ENCODE peak calls at places on chromosomes 11 and 22, in seven cellular contexts. O is OCI-LY7; B is endodermal cell; U is mesendoderm; E is left lung; A is cardiac muscle cell; H is CD8-positive, alpha-beta T cell. P is an unnamed sample.

GRCh38 chr22:21837184-21837979 is 30.1 kb downstream of the MAPK1 start:
- DNase-seq in O (no peak), A (peak; percentile 77), U (peak; percentile 89), E (no peak), H (no peak), B (no peak), P (peak; percentile 46)

GRCh38 chr11:96214745-96215093 is 128.3 kb downstream of the MAML2 start:
- DNase-seq in A (no peak), H (no peak), E (no peak), B (no peak), U (no peak), O (no peak), P (no peak)

GRCh38 chr11:35116762-35117588 is 22.0 kb upstream of the CD44 start:
- DNase-seq in E (no peak), B (no peak), O (no peak), H (no peak), U (no peak), A (peak; percentile 50), P (peak; percentile 23)

GRCh38 chr11:125263268-125263790 is 98.8 kb downstream of the PKNOX2 start:
- DNase-seq in U (peak; percentile 100), E (no peak), A (peak; percentile 99), B (peak; percentile 95), H (no peak), O (no peak), P (peak; percentile 91)

GRCh38 chr11:117589024-117589423 is 208.0 kb downstream of the DSCAML1 start:
- DNase-seq in A (no peak), B (no peak), E (no peak), O (no peak), H (no peak), U (no peak), P (no peak)

GRCh38 chr22:44880588-44881245 is 128.3 kb downstream of the ARHGAP8 start:
- DNase-seq in U (no peak), E (no peak), O (no peak), H (no peak), B (peak; percentile 39), A (no peak), P (no peak)

GRCh38 chr11:77093056-77093891 is 9.4 kb upstream of the OMP start:
- DNase-seq in U (no peak), H (no peak), B (no peak), O (no peak), A (no peak), E (peak; percentile 75), P (no peak)

GRCh38 chr11:39374963-39375698 is 2084.3 kb downstream of the LRRC4C start:
- DNase-seq in O (peak; percentile 22), B (no peak), A (peak; percentile 12), H (no peak), U (peak; percentile 20), E (no peak), P (peak; percentile 58)

GRCh38 chr11:111454561-111455192 is 57.5 kb downstream of the BTG4 start:
- DNase-seq in H (no peak), B (peak; percentile 96), E (no peak), A (peak; percentile 67), O (peak; percentile 60), U (peak; percentile 76), P (peak; percentile 78)

DNA sequence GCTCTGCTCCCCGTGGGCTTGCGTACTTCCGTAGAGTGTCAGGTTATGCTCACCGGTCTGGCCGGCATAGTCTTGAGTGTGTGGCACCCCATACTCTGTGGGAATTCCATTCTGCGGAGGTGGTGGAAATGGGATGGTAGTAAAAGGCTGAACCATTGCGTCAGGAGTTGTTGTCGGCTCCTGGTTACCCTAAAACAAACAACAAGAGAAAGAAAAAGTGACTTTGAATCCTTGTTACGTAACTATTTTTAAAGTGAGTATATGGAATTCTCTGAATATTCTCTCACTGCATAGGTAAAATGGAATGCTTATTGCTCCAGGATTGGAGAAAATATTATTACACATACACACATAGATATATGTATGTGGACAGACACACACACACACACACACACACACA is 92.1 kb downstream of the APOL5 start:
- DNase-seq in B (no peak), H (no peak), U (no peak), E (no peak), O (no peak), A (no peak), P (no peak)
- H3K36me3 ChIP-seq in B (peaks cover 67% of the 10 kb centered on the region), H (no peaks in the 10 kb centered on the region), U (no peaks in the 10 kb centered on the region), E (no peaks in the 10 kb centered on the region), O (peaks cover 76% of the 10 kb centered on the region), A (peaks cover 37% of the 10 kb centered on the region), P (no peaks in the 10 kb centered on the region)

DNA sequence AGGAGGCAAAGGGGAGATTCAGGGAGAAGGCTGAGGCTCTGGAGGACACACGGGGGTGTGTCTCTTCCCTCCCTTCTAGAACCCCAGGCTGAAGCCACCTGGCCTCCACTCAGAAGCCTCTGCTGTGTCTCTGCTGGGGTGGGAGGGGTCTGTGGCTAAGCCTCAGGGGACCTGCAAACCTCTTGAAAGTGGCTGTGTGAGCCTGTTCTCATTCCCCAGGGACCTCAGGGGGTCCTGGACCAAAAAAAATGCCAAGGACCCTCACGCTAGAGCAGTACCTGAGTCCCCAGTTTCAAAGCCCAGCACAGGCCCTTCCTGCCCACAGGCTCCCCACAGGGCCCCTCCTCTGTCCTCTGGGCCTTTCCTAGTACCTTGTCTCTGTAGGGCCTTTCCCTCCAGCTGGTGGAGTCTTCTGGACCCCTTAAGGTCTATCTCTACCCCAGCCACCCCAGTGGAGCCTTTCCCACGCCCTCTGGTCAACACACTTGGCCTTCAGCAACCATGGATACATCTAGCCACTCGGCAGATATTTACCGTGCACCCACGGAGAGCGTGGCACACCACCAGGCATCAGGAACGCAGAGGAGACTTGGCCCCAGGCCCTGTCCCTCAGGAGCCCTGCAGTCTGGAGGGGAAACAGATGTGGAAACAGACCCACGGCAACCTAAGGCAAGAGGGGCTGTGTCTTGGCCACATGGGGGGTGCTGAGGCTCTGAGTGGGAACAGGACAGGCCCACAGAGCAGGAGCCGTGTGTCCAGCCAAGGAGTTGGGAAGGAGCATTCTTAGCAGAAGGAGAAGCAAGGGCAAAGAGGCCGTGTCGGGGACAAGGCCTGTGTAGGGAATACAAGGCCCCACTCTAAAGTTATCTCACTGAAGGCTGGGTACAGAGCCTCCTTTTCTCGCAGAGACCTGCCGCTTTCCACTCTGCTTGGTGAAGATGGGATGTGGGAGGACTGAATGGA is 18.5 kb downstream of the PLA2G6 start:
- DNase-seq in U (no peak), A (no peak), H (no peak), E (no peak), B (no peak), O (peak; percentile 63), P (no peak)
- H3K36me3 ChIP-seq in U (no peaks in the 10 kb centered on the region), A (no peaks in the 10 kb centered on the region), H (peaks cover 5% of the 10 kb centered on the region), E (no peaks in the 10 kb centered on the region), B (peaks cover 16% of the 10 kb centered on the region), O (peaks cover 7% of the 10 kb centered on the region), P (no peaks in the 10 kb centered on the region)

GRCh38 chr11:73976451-73977151 is 6.0 kb downstream of the UCP2 start:
- DNase-seq in A (no peak), H (no peak), O (no peak), E (no peak), B (no peak), U (no peak), P (no peak)
- H3K36me3 ChIP-seq in A (peaks cover 7% of the 10 kb centered on the region), H (peaks cover 58% of the 10 kb centered on the region), O (peaks cover 87% of the 10 kb centered on the region), E (no peaks in the 10 kb centered on the region), B (peaks cover 68% of the 10 kb centered on the region), U (peaks cover 22% of the 10 kb centered on the region), P (no peaks in the 10 kb centered on the region)

GRCh38 chr22:42601879-42602465 is 12.7 kb downstream of the POLDIP3 start:
- DNase-seq in E (no peak), A (no peak), H (no peak), B (no peak), O (no peak), U (no peak), P (no peak)
- H3K36me3 ChIP-seq in E (no peaks in the 10 kb centered on the region), A (peaks cover 37% of the 10 kb centered on the region), H (peaks cover 43% of the 10 kb centered on the region), B (peaks cover 77% of the 10 kb centered on the region), O (peaks cover 99% of the 10 kb centered on the region), U (peaks cover 16% of the 10 kb centered on the region), P (no peaks in the 10 kb centered on the region)

DNA sequence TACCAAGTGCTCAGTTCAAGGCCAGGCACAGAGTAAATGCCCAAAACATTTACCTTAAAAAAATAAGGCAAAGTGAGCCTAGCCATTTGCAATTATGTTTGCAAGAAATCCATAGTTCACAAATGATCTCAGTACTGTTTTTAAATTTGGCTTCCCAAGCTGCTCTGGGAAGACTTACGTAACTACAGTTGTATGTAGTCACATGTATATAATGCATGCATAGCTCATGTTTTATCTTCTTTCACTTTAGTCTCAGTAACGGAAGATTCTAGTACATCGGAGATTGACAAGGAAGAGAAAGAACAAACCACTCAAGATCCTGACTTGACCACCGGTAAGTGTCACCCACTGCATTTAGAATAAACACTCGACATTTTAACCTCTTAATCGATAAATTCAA is 18.2 kb upstream of the JHY start:
- DNase-seq in O (no peak), A (peak; percentile 8), E (no peak), U (no peak), B (no peak), H (no peak), P (no peak)
- H3K36me3 ChIP-seq in O (no peaks in the 10 kb centered on the region), A (no peaks in the 10 kb centered on the region), E (no peaks in the 10 kb centered on the region), U (no peaks in the 10 kb centered on the region), B (no peaks in the 10 kb centered on the region), H (peaks cover 73% of the 10 kb centered on the region), P (no peaks in the 10 kb centered on the region)

DNA sequence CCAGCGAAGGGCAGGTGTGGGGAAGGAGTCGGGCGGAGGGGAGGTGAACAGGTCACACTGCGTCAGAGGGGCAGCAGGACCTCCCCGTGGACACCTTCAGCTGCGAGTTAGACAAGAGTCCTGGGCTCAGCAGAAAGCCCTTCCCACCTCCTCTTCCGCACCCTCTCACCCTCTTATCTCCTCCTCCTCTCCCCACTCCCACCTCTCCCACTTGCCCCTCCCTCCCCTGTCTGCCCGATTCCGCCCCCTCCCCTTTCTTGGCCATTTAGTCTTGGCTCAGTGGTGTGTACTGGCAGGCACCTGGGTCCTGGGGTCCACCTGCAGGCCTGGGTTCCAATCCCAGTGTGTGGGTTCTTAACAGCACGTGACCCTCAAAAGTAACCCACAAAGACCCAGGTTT is 37.2 kb downstream of the CYTH4 start:
- DNase-seq in O (no peak), U (no peak), H (no peak), E (no peak), A (no peak), B (no peak), P (no peak)
- H3K36me3 ChIP-seq in O (no peaks in the 10 kb centered on the region), U (no peaks in the 10 kb centered on the region), H (no peaks in the 10 kb centered on the region), E (no peaks in the 10 kb centered on the region), A (no peaks in the 10 kb centered on the region), B (no peaks in the 10 kb centered on the region), P (no peaks in the 10 kb centered on the region)

GRCh38 chr11:46408407-46408986 is 16.9 kb upstream of the CHRM4 start:
- DNase-seq in U (no peak), A (no peak), O (no peak), H (no peak), E (no peak), B (no peak), P (no peak)
- H3K36me3 ChIP-seq in U (no peaks in the 10 kb centered on the region), A (peaks cover 4% of the 10 kb centered on the region), O (peaks cover 48% of the 10 kb centered on the region), H (peaks cover 28% of the 10 kb centered on the region), E (no peaks in the 10 kb centered on the region), B (peaks cover 61% of the 10 kb centered on the region), P (no peaks in the 10 kb centered on the region)

DNA sequence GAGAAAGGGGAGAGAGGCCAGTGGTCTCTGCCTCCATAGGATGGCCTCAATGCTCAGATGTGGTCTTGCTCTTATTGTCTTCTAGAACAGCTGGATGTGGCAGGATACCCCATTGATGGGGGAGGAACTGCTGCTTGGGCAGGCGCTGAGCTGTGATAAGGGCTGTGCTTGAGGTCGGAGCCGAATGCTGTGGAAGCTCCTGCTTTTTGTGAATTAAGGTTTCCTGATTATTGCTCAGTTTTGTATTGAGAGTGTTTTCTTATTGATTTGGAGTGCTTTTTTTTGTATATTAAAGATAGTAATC is 57.2 kb downstream of the CABIN1 start:
- DNase-seq in O (peak; percentile 54), A (no peak), H (no peak), E (no peak), B (peak; percentile 46), U (peak; percentile 4), P (no peak)
- H3K36me3 ChIP-seq in O (peaks cover 66% of the 10 kb centered on the region), A (peaks cover 46% of the 10 kb centered on the region), H (peaks cover 53% of the 10 kb centered on the region), E (no peaks in the 10 kb centered on the region), B (peaks cover 77% of the 10 kb centered on the region), U (peaks cover 12% of the 10 kb centered on the region), P (no peaks in the 10 kb centered on the region)